ENCODE peak calls at places on chromosomes 13 and 19, in ten cellular contexts. K, L, V, M, N, B, D, W, J and E are unnamed samples.

GRCh38 chr13:30346159-30346788 is 38.9 kb upstream of the KATNAL1 start:
- DNase-seq in K (no peak), L (no peak), V (no peak), M (peak), N (no peak), B (no peak), D (peak), W (peak), J (peak), E (no peak)

GRCh38 chr19:38073806-38074685 is 150.0 kb downstream of the DPF1 start:
- DNase-seq in K (no peak), L (no peak), V (no peak), M (no peak), N (no peak), B (no peak), D (no peak), W (no peak), J (no peak), E (no peak)

GRCh38 chr19:584240-585001 is 5.3 kb upstream of the HCN2 start:
- DNase-seq in K (peak), L (peak), V (peak), M (peak), N (no peak), B (no peak), D (peak), W (peak), J (peak), E (peak)

GRCh38 chr19:51887522-51888498 is at the start of gene ZNF577:
- DNase-seq in K (no peak), L (peak), V (peak), M (peak), N (peak), B (peak), D (peak), W (peak), J (peak), E (peak)

GRCh38 chr19:28414748-28415147 is 798.2 kb downstream of the UQCRFS1 start:
- DNase-seq in K (no peak), L (no peak), V (no peak), M (no peak), N (no peak), B (no peak), D (no peak), W (no peak), J (no peak), E (no peak)

GRCh38 chr13:42594577-42595571 is 20.9 kb downstream of the TNFSF11 start:
- DNase-seq in K (peak), L (no peak), V (peak), M (no peak), N (no peak), B (peak), D (peak), W (peak), J (peak), E (peak)

GRCh38 chr19:17268754-17269153 is 1.5 kb downstream of the BABAM1 start:
- DNase-seq in K (no peak), L (no peak), V (no peak), M (no peak), N (no peak), B (no peak), D (no peak), W (no peak), J (no peak), E (no peak)

GRCh38 chr19:44401108-44401786 is at the start of gene ZNF285:
- DNase-seq in K (peak), L (peak), V (no peak), M (peak), N (peak), B (peak), D (peak), W (peak), J (peak), E (peak)

GRCh38 chr19:44608391-44608821 is 5.0 kb upstream of the IGSF23 start:
- DNase-seq in K (no peak), L (no peak), V (no peak), M (no peak), N (no peak), B (no peak), D (no peak), W (no peak), J (no peak), E (no peak)

GRCh38 chr13:19981685-19982238 is 23.2 kb downstream of the ZMYM2 start:
- DNase-seq in K (no peak), L (no peak), V (no peak), M (no peak), N (no peak), B (no peak), D (no peak), W (no peak), J (no peak), E (no peak)

GRCh38 chr19:52679598-52679997 is 41.4 kb upstream of the ZNF83 start:
- DNase-seq in K (no peak), L (no peak), V (no peak), M (no peak), N (no peak), B (no peak), D (no peak), W (no peak), J (no peak), E (peak)

GRCh38 chr19:43765109-43765876 is 10.5 kb upstream of the SMG9 start:
- DNase-seq in K (peak), L (no peak), V (no peak), M (no peak), N (peak), B (peak), D (peak), W (peak), J (peak), E (peak)

GRCh38 chr19:33748231-33748630 is 48.4 kb upstream of the KCTD15 start:
- DNase-seq in K (no peak), L (no peak), V (no peak), M (no peak), N (no peak), B (no peak), D (no peak), W (no peak), J (no peak), E (no peak)

GRCh38 chr13:96130818-96131217 is 40.9 kb downstream of the HS6ST3 start:
- DNase-seq in K (no peak), L (no peak), V (no peak), M (no peak), N (no peak), B (no peak), D (no peak), W (no peak), J (no peak), E (no peak)

GRCh38 chr19:13817018-13817614 is 21.9 kb downstream of the ZSWIM4 start:
- DNase-seq in K (no peak), L (no peak), V (no peak), M (no peak), N (no peak), B (no peak), D (peak), W (no peak), J (peak), E (no peak)

GRCh38 chr19:13153627-13154240 is 3.5 kb downstream of the IER2 start:
- DNase-seq in K (peak), L (no peak), V (no peak), M (no peak), N (no peak), B (no peak), D (peak), W (no peak), J (no peak), E (no peak)

GRCh38 chr19:1483979-1484428 is 5.0 kb upstream of the C19orf25 start:
- DNase-seq in K (no peak), L (no peak), V (no peak), M (no peak), N (no peak), B (no peak), D (no peak), W (no peak), J (no peak), E (no peak)

GRCh38 chr13:38530492-38530891 is 156.4 kb upstream of the FREM2 start:
- DNase-seq in K (peak), L (no peak), V (no peak), M (no peak), N (no peak), B (no peak), D (no peak), W (no peak), J (no peak), E (peak)

GRCh38 chr13:25085125-25085742 is 10.7 kb upstream of the PABPC3 start:
- DNase-seq in K (peak), L (peak), V (peak), M (no peak), N (no peak), B (no peak), D (peak), W (no peak), J (peak), E (peak)

GRCh38 chr13:41133951-41134350 is 1.3 kb upstream of the KBTBD6 start:
- DNase-seq in K (no peak), L (no peak), V (no peak), M (no peak), N (no peak), B (no peak), D (no peak), W (no peak), J (no peak), E (peak)

GRCh38 chr13:41452462-41452861 is 4.9 kb upstream of the RGCC start:
- DNase-seq in K (no peak), L (no peak), V (no peak), M (no peak), N (no peak), B (no peak), D (no peak), W (peak), J (no peak), E (no peak)

GRCh38 chr13:84686973-84687372 is 804.7 kb upstream of the SLITRK1 start:
- DNase-seq in K (no peak), L (no peak), V (no peak), M (no peak), N (no peak), B (no peak), D (no peak), W (peak), J (no peak), E (no peak)

GRCh38 chr19:19342086-19343015 is 21.7 kb downstream of the MAU2 start:
- DNase-seq in K (peak), L (peak), V (peak), M (no peak), N (no peak), B (no peak), D (peak), W (no peak), J (peak), E (peak)

GRCh38 chr19:11088508-11089253 is 582 bp upstream of the LDLR start:
- DNase-seq in K (no peak), L (no peak), V (peak), M (no peak), N (no peak), B (no peak), D (no peak), W (no peak), J (no peak), E (no peak)

GRCh38 chr19:3463959-3464796 is 16.1 kb downstream of the SMIM24 start:
- DNase-seq in K (no peak), L (no peak), V (no peak), M (no peak), N (no peak), B (no peak), D (no peak), W (no peak), J (no peak), E (no peak)

GRCh38 chr19:55477905-55478304 is 1.5 kb downstream of the ZNF628 start:
- DNase-seq in K (no peak), L (no peak), V (no peak), M (no peak), N (no peak), B (no peak), D (no peak), W (peak), J (no peak), E (no peak)

GRCh38 chr19:8887364-8887763 is 55.2 kb downstream of the MBD3L1 start:
- DNase-seq in K (no peak), L (no peak), V (no peak), M (no peak), N (no peak), B (no peak), D (no peak), W (no peak), J (no peak), E (no peak)